ENCODE peak calls at places on chromosomes 13 and 19, in ten cellular contexts. H, F, T, B, U, P, Z, Y, L and C are unnamed samples.

GRCh38 chr19:45824041-45824471 is 8.9 kb upstream of the RSPH6A start:
- DNase-seq in P (no peak), L (peak; percentile 62), Z (no peak), H (no peak), T (no peak), B (no peak), U (no peak), Y (no peak), F (no peak), C (peak; percentile 14)

GRCh38 chr19:17376935-17377600 is at the start of gene PLVAP:
- DNase-seq in L (peak; percentile 53), T (no peak), U (no peak), B (no peak), H (no peak), Y (peak; percentile 41), F (no peak), Z (no peak), P (no peak), C (no peak)

GRCh38 chr13:47886314-47886713 is 114.8 kb downstream of the SUCLA2 start:
- DNase-seq in Y (no peak), U (no peak), P (no peak), F (peak; percentile 86), H (no peak), T (no peak), Z (no peak), B (no peak), L (no peak), C (peak; percentile 8)

GRCh38 chr13:25249001-25249543 is 38.2 kb downstream of the MTMR6 start:
- DNase-seq in Y (no peak), Z (peak; percentile 39), T (peak; percentile 9), P (no peak), H (no peak), B (peak; percentile 69), F (no peak), U (no peak), L (no peak), C (peak; percentile 56)

GRCh38 chr13:21074601-21075302 is 13.4 kb upstream of the LATS2 start:
- DNase-seq in B (no peak), L (peak; percentile 72), P (no peak), F (peak; percentile 77), T (peak; percentile 22), Y (peak; percentile 32), Z (no peak), U (peak; percentile 12), H (no peak), C (peak; percentile 44)

GRCh38 chr13:29039212-29039611 is 219.1 kb downstream of the MTUS2 start:
- DNase-seq in L (no peak), T (no peak), F (no peak), B (no peak), U (no peak), Z (no peak), H (no peak), Y (no peak), P (no peak), C (no peak)

GRCh38 chr19:13267131-13267530 is 116.9 kb downstream of the IER2 start:
- DNase-seq in P (no peak), L (no peak), T (no peak), Z (no peak), Y (no peak), B (no peak), U (no peak), F (no peak), H (no peak), C (no peak)

GRCh38 chr19:8147579-8147978 is 1.8 kb downstream of the FBN3 start:
- DNase-seq in L (peak; percentile 55), B (no peak), Z (no peak), T (no peak), Y (no peak), U (no peak), P (no peak), H (no peak), F (no peak), C (no peak)

GRCh38 chr19:4909172-4909896 is at the start of gene UHRF1:
- DNase-seq in F (peak; percentile 79), Z (no peak), B (no peak), H (no peak), U (no peak), L (peak; percentile 82), T (no peak), Y (no peak), P (no peak), C (no peak)

GRCh38 chr19:49613374-49613773 is 22.4 kb downstream of the PRR12 start:
- DNase-seq in Y (no peak), Z (no peak), F (no peak), T (no peak), P (no peak), B (peak; percentile 30), L (peak; percentile 87), U (no peak), H (no peak), C (no peak)

GRCh38 chr19:2888739-2889224 is 11.9 kb upstream of the ZNF57 start:
- DNase-seq in U (peak; percentile 22), L (no peak), F (peak; percentile 50), P (no peak), B (no peak), T (no peak), H (no peak), Z (no peak), Y (no peak), C (no peak)

GRCh38 chr13:112899618-112900600 is 69.1 kb upstream of the MCF2L start:
- DNase-seq in H (no peak), Z (no peak), T (no peak), L (peak; percentile 86), U (no peak), B (no peak), Y (no peak), P (no peak), F (no peak), C (no peak)

GRCh38 chr13:73902847-73903246 is 231.4 kb downstream of the KLF12 start:
- DNase-seq in L (no peak), F (no peak), Z (no peak), U (no peak), Y (no peak), B (no peak), T (no peak), P (no peak), H (no peak), C (no peak)

GRCh38 chr13:49553888-49554287 is 31.5 kb downstream of the RCBTB1 start:
- DNase-seq in H (no peak), Z (no peak), T (no peak), Y (no peak), B (no peak), F (no peak), U (no peak), L (no peak), P (no peak), C (no peak)

GRCh38 chr13:27919934-27920676 is at the start of gene PDX1:
- DNase-seq in P (no peak), L (peak; percentile 84), Z (no peak), U (no peak), H (no peak), F (peak; percentile 28), B (no peak), Y (no peak), T (no peak), C (no peak)

GRCh38 chr19:13964776-13965175 is 12.5 kb downstream of the DCAF15 start:
- DNase-seq in Y (no peak), F (no peak), T (no peak), B (no peak), H (no peak), L (peak; percentile 92), P (no peak), Z (no peak), U (no peak), C (no peak)

GRCh38 chr19:38319421-38320258 is at the start of gene KCNK6:
- DNase-seq in T (peak; percentile 22), P (no peak), Y (peak; percentile 56), Z (peak; percentile 10), F (peak; percentile 56), H (no peak), B (no peak), L (peak; percentile 92), U (peak; percentile 11), C (peak; percentile 36)

GRCh38 chr19:30897553-30897952 is 451.7 kb downstream of the TSHZ3 start:
- DNase-seq in U (no peak), B (no peak), L (no peak), Z (no peak), T (no peak), F (no peak), H (no peak), P (no peak), Y (no peak), C (no peak)

GRCh38 chr13:44252938-44253337 is 120.7 kb upstream of the SERP2 start:
- DNase-seq in L (no peak), T (no peak), Y (no peak), U (no peak), H (no peak), F (peak; percentile 32), B (no peak), P (no peak), Z (no peak), C (no peak)

GRCh38 chr19:35975608-35976214 is 19.3 kb upstream of the SDHAF1 start:
- DNase-seq in Z (no peak), H (no peak), L (no peak), T (no peak), P (no peak), B (peak; percentile 16), F (peak; percentile 18), U (no peak), Y (no peak), C (peak; percentile 33)

GRCh38 chr13:106534844-106535551 is 464 bp downstream of the EFNB2 start:
- DNase-seq in T (no peak), H (no peak), Z (no peak), L (peak; percentile 89), P (no peak), F (peak; percentile 22), U (no peak), Y (no peak), B (peak; percentile 48), C (peak; percentile 21)

GRCh38 chr13:113337556-113337955 is 26.4 kb downstream of the GRTP1 start:
- DNase-seq in Y (no peak), P (no peak), B (no peak), H (no peak), F (no peak), L (peak; percentile 10), T (no peak), Z (no peak), U (no peak), C (no peak)

GRCh38 chr13:41064493-41064892 is 3.2 kb downstream of the WBP4 start:
- DNase-seq in H (no peak), T (no peak), B (peak; percentile 86), Y (no peak), P (no peak), L (peak; percentile 36), F (no peak), Z (no peak), U (no peak), C (peak; percentile 84)

GRCh38 chr13:30872685-30873443 is 33.2 kb upstream of the MEDAG start:
- DNase-seq in H (no peak), T (peak; percentile 67), F (no peak), U (no peak), L (peak; percentile 91), B (peak; percentile 77), P (no peak), Y (peak; percentile 39), Z (peak; percentile 19), C (peak; percentile 93)